ENCODE peak calls at places on chromosomes 6 and 20, in nine cellular contexts. A is astrocyte of the spinal cord, F is brain microvascular endothelial cell, I is cardiac muscle cell, V is lung, B is dorsolateral prefrontal cortex, D is BE2C, Q is esophagus muscularis mucosa, G is body of pancreas. E is an unnamed sample.
A peak's percentile ranks its signal among the peaks of the same experiment; 100 is the strongest.

GRCh38 chr6:66307490-66307889 is 600.5 kb upstream of the EYS start:
- DNase-seq in I (no peak), B (no peak), Q (no peak), G (no peak), A (peak; percentile 5), F (no peak), D (no peak), V (no peak), E (no peak)

GRCh38 chr20:41052742-41053419 is 24.3 kb downstream of the TOP1 start:
- DNase-seq in V (no peak), G (no peak), Q (no peak), B (no peak), A (peak; percentile 69), D (no peak), I (no peak), F (peak; percentile 56), E (no peak)

GRCh38 chr6:152635949-152636674 is 1.1 kb downstream of the SYNE1 start:
- DNase-seq in A (peak; percentile 24), D (no peak), B (peak; percentile 51), I (peak; percentile 47), G (peak; percentile 11), V (no peak), Q (no peak), F (peak; percentile 7), E (peak; percentile 46)

GRCh38 chr6:50655848-50656453 is 57.4 kb upstream of the TFAP2D start:
- DNase-seq in B (no peak), Q (no peak), A (peak; percentile 4), G (peak; percentile 6), V (no peak), D (peak; percentile 24), I (peak; percentile 45), F (no peak), E (no peak)

GRCh38 chr6:21085206-21085605 is 508.3 kb upstream of the SOX4 start:
- DNase-seq in I (no peak), G (no peak), A (no peak), V (no peak), F (no peak), Q (no peak), B (no peak), D (no peak), E (no peak)

GRCh38 chr6:108622601-108623335 is 62.1 kb downstream of the FOXO3 start:
- DNase-seq in G (no peak), A (peak; percentile 93), F (peak; percentile 90), D (peak; percentile 69), V (peak; percentile 38), B (no peak), I (no peak), Q (no peak), E (no peak)

GRCh38 chr6:155543141-155543870 is 87.7 kb upstream of the NOX3 start:
- DNase-seq in F (no peak), V (no peak), B (no peak), D (no peak), G (no peak), I (peak; percentile 12), A (no peak), Q (no peak), E (no peak)

GRCh38 chr20:4444404-4444803 is 277.3 kb upstream of the PRND start:
- DNase-seq in I (no peak), B (no peak), F (peak; percentile 14), V (no peak), Q (no peak), G (no peak), A (peak; percentile 76), D (no peak), E (no peak)

GRCh38 chr20:38714308-38714707 is 10.0 kb upstream of the SLC32A1 start:
- DNase-seq in A (no peak), G (no peak), I (no peak), D (no peak), B (no peak), F (no peak), Q (no peak), V (no peak), E (no peak)

GRCh38 chr20:63544958-63545516 is 2.5 kb downstream of the SRMS start:
- DNase-seq in I (no peak), B (no peak), Q (no peak), G (no peak), V (no peak), D (no peak), A (no peak), F (no peak), E (no peak)

GRCh38 chr20:872855-873520 is 39.5 kb downstream of the FAM110A start:
- DNase-seq in B (no peak), Q (no peak), F (no peak), I (peak; percentile 31), D (no peak), A (no peak), V (no peak), G (no peak), E (no peak)

GRCh38 chr6:111628117-111628866 is 22.6 kb upstream of the TRAF3IP2 start:
- DNase-seq in F (no peak), Q (no peak), G (no peak), A (no peak), I (no peak), V (no peak), B (no peak), D (no peak), E (no peak)

GRCh38 chr6:17705428-17705777 is 1.3 kb downstream of the NUP153 start:
- DNase-seq in I (peak; percentile 43), F (peak; percentile 70), V (peak; percentile 49), D (peak; percentile 20), B (no peak), Q (no peak), G (peak; percentile 68), A (peak; percentile 75), E (no peak)
- H3K4me3 ChIP-seq in I (peak overlapping the region; percentile 77), F (peak overlapping the region; percentile 84), V (peak overlapping the region; percentile 68), D (peak overlapping the region; percentile 75), B (peak overlapping the region; percentile 97), Q (peak overlapping the region; percentile 75), G (peak overlapping the region; percentile 72), A (peak overlapping the region; percentile 86), E (peak overlapping the region; percentile 96)

GRCh38 chr6:48184644-48185043 is 73.6 kb upstream of the PTCHD4 start:
- DNase-seq in V (no peak), B (no peak), Q (no peak), I (no peak), G (no peak), D (no peak), A (no peak), F (no peak), E (no peak)
- TF ChIP-seq CTCF in V (no peak), B (no peak), Q (no peak), I (no peak), G (no peak), D (no peak), A (no peak), F (no peak), E (no peak)

DNA sequence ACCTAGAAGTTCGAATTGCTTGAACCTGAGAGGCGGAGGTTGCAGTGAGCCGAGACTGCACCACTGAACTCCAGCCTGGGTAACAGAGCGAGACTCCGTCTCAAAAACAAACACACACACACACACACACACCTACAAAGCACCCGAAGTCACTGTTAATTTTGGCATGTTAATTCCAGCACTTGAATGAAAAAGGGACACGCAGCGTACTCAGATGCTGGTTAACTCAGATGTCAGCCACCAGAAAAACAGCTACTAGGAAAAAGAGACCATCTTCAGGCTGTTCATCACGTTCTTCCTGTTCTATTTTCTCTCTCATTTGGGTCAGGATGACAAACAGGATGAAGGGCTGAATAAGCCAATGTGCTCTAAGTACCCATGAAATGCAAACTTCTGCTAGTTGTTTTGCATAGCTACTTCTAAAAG is 46.9 kb downstream of the BLOC1S5 start:
- DNase-seq in V (no peak), B (no peak), Q (no peak), I (no peak), G (no peak), F (no peak), D (no peak), A (peak; percentile 47), E (peak; percentile 27)
- H3K4me3 ChIP-seq in V (no peak overlapping the region), B (peak overlapping the region; percentile 27), Q (no peak overlapping the region), I (no peak overlapping the region), G (no peak overlapping the region), F (no peak overlapping the region), D (no peak overlapping the region), A (peak overlapping the region; percentile 25), E (peak overlapping the region; percentile 52)

GRCh38 chr20:56628015-56628872 is 862 bp upstream of the TFAP2C start:
- DNase-seq in A (no peak), B (no peak), G (peak; percentile 35), Q (no peak), V (no peak), I (peak; percentile 51), F (no peak), D (no peak), E (peak; percentile 9)
- TF ChIP-seq CTCF in A (no peak), B (no peak), G (no peak), Q (no peak), V (no peak), I (no peak), F (no peak), D (no peak), E (no peak)

E was measured in GM06990.